ENCODE peak calls at places on chromosomes 2 and 18, in five cellular contexts. T is PC-9, E is lower lobe of right lung, Z is mesendoderm, C is trophoblast cell. L is an unnamed sample.
A peak's percentile ranks its signal among the peaks of the same experiment; 100 is the strongest.

GRCh38 chr2:24448811-24449210 is 42.2 kb upstream of the NCOA1 start:
- DNase-seq in T (no peak), E (no peak), Z (no peak), C (no peak), L (no peak)

GRCh38 chr2:128729051-128729450 is 410.4 kb upstream of the HS6ST1 start:
- DNase-seq in T (no peak), E (no peak), Z (no peak), C (no peak), L (no peak)

GRCh38 chr2:161010503-161010902 is 149.7 kb upstream of the TANK start:
- DNase-seq in T (no peak), E (no peak), Z (peak; percentile 30), C (no peak), L (no peak)

GRCh38 chr2:47024046-47024445 is 108.4 kb upstream of the MCFD2 start:
- DNase-seq in T (no peak), E (no peak), Z (no peak), C (no peak), L (no peak)

GRCh38 chr2:16739778-16740581 is 74.3 kb upstream of the CYRIA start:
- DNase-seq in T (peak; percentile 88), E (no peak), Z (no peak), C (no peak), L (no peak)

GRCh38 chr2:136363921-136364320 is 246.0 kb upstream of the CXCR4 start:
- DNase-seq in T (no peak), E (no peak), Z (no peak), C (no peak), L (no peak)

GRCh38 chr2:212863185-212863588 is 288.2 kb downstream of the IKZF2 start:
- DNase-seq in T (peak; percentile 48), E (peak; percentile 43), Z (peak; percentile 83), C (peak; percentile 42), L (no peak)

GRCh38 chr18:74901347-74902169 is 303.9 kb downstream of the ZNF407 start:
- DNase-seq in T (no peak), E (no peak), Z (no peak), C (no peak), L (no peak)

GRCh38 chr18:59848002-59848401 is 51.8 kb upstream of the PMAIP1 start:
- DNase-seq in T (no peak), E (no peak), Z (no peak), C (peak; percentile 26), L (no peak)

GRCh38 chr18:4573735-4574134 is 118.6 kb upstream of the DLGAP1 start:
- DNase-seq in T (no peak), E (no peak), Z (no peak), C (no peak), L (no peak)

GRCh38 chr18:76657428-76657827 is 162.4 kb upstream of the ZNF516 start:
- DNase-seq in T (no peak), E (no peak), Z (peak; percentile 68), C (no peak), L (no peak)

GRCh38 chr2:57878573-57878910 is 168.1 kb upstream of the VRK2 start:
- DNase-seq in T (no peak), E (no peak), Z (no peak), C (no peak), L (no peak)

GRCh38 chr2:187215576-187216240 is 232.3 kb downstream of the CALCRL start:
- DNase-seq in T (no peak), E (no peak), Z (no peak), C (no peak), L (no peak)

GRCh38 chr2:17578466-17578928 is 38.0 kb downstream of the VSNL1 start:
- DNase-seq in T (no peak), E (no peak), Z (peak; percentile 85), C (no peak), L (no peak)

GRCh38 chr2:236763821-236764220 is 194.2 kb downstream of the ACKR3 start:
- DNase-seq in T (peak; percentile 17), E (no peak), Z (no peak), C (no peak), L (no peak)

GRCh38 chr2:236646441-236646840 is 76.8 kb downstream of the ACKR3 start:
- DNase-seq in T (no peak), E (no peak), Z (no peak), C (no peak), L (no peak)

GRCh38 chr2:18232731-18233438 is 327.6 kb downstream of the RDH14 start:
- DNase-seq in T (peak; percentile 89), E (no peak), Z (peak; percentile 83), C (no peak), L (no peak)

GRCh38 chr2:25342372-25343186 is 854 bp upstream of the DNMT3A start:
- DNase-seq in T (peak; percentile 62), E (peak; percentile 87), Z (peak; percentile 95), C (peak; percentile 87), L (no peak)

GRCh38 chr2:216621292-216621691 is 11.9 kb upstream of the IGFBP2 start:
- DNase-seq in T (no peak), E (no peak), Z (no peak), C (no peak), L (no peak)

GRCh38 chr2:177896587-177896986 is 176.0 kb downstream of the PDE11A start:
- DNase-seq in T (peak; percentile 42), E (no peak), Z (no peak), C (no peak), L (no peak)

GRCh38 chr2:222655406-222655747 is 515 bp downstream of the FARSB start:
- DNase-seq in T (peak; percentile 58), E (no peak), Z (peak; percentile 23), C (no peak), L (no peak)

GRCh38 chr2:229169751-229170150 is 101.3 kb downstream of the PID1 start:
- DNase-seq in T (no peak), E (no peak), Z (no peak), C (no peak), L (no peak)

GRCh38 chr2:158034198-158034831 is 67.4 kb upstream of the UPP2 start:
- DNase-seq in T (no peak), E (no peak), Z (peak; percentile 90), C (peak; percentile 48), L (no peak)

GRCh38 chr2:128302744-128303067 is 16.0 kb downstream of the HS6ST1 start:
- DNase-seq in T (no peak), E (no peak), Z (no peak), C (no peak), L (no peak)

GRCh38 chr2:239257511-239257937 is 143.3 kb downstream of the HDAC4 start:
- DNase-seq in T (peak; percentile 49), E (no peak), Z (no peak), C (no peak), L (peak; percentile 25)

GRCh38 chr2:8279506-8279905 is 402.4 kb upstream of the ID2 start:
- DNase-seq in T (no peak), E (no peak), Z (no peak), C (no peak), L (no peak)

GRCh38 chr2:230796280-230796862 is 68.4 kb upstream of the ITM2C start:
- DNase-seq in T (peak; percentile 53), E (no peak), Z (peak; percentile 56), C (no peak), L (no peak)

GRCh38 chr2:23662941-23663729 is 263.8 kb downstream of the ATAD2B start:
- DNase-seq in T (no peak), E (no peak), Z (no peak), C (no peak), L (no peak)

GRCh38 chr2:241804326-241805276 is 4.4 kb upstream of the NEU4 start:
- DNase-seq in T (no peak), E (peak; percentile 45), Z (peak; percentile 59), C (no peak), L (no peak)

GRCh38 chr2:36371963-36372391 is 16.4 kb downstream of the CRIM1 start:
- DNase-seq in T (peak; percentile 76), E (no peak), Z (peak; percentile 94), C (peak; percentile 73), L (peak; percentile 77)

GRCh38 chr2:101985793-101986164 is 6.0 kb upstream of the IL1R2 start:
- DNase-seq in T (peak; percentile 48), E (no peak), Z (no peak), C (no peak), L (no peak)

GRCh38 chr2:101984656-101985055 is 7.1 kb upstream of the IL1R2 start:
- DNase-seq in T (no peak), E (no peak), Z (no peak), C (no peak), L (no peak)

GRCh38 chr2:101983928-101984327 is 7.8 kb upstream of the IL1R2 start:
- DNase-seq in T (no peak), E (no peak), Z (no peak), C (no peak), L (no peak)

GRCh38 chr2:101986386-101986785 is 5.4 kb upstream of the IL1R2 start:
- DNase-seq in T (peak; percentile 62), E (no peak), Z (no peak), C (peak; percentile 98), L (no peak)

GRCh38 chr2:101985101-101985792 is 6.5 kb upstream of the IL1R2 start:
- DNase-seq in T (peak; percentile 97), E (no peak), Z (no peak), C (peak; percentile 91), L (peak; percentile 87)
- H3K4me1 ChIP-seq in T (peaks cover 60% of the 10 kb centered on the region), E (no peaks in the 10 kb centered on the region), Z (no peaks in the 10 kb centered on the region), C (peaks cover 15% of the 10 kb centered on the region), L (peaks cover 64% of the 10 kb centered on the region)

DNA sequence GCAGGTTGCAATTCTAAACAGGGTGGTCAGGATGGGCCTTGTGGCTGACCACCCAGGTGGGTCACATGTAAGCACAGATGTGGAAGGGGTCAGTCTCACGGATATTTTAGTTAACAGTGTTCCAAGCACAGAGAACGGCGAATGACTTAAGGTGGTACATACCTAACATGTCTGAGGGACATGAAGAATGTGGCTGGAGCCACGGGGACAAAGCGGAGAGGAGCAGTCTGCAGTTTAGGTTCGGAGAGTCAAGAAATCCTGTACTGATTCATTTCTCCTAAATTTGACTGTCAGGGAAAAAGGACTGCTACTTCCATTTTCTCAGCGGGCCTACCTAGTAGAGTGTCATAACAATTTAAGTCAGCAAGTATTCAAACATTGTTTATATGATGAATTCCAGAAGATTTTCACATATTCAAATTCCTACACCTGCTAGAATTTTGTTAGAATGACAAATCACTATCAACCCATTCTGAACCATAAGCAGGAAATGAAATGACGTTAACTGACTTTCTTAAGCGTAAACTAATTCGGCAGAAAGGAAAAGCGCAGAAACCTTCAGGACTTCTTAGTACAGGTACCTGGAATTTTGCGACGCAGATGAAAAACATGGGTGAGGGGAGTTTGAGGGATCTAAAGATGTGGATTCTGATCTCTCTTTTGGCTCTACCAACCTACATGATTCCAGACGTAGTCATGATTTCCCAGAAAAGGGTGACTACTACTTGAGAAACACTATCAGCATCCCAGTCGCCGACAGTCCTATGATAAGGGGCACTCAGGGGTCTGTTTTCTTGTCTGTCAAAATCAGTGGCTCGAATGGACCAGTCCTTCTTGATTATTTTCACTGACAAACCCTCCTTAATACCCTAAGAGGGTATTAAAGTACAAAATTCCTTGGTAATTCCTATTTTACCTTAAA is 41.3 kb downstream of the PTPN2 start:
- DNase-seq in T (no peak), E (no peak), Z (peak; percentile 75), C (peak; percentile 16), L (no peak)
- H3K4me1 ChIP-seq in T (peaks cover 33% of the 10 kb centered on the region), E (peaks cover 46% of the 10 kb centered on the region), Z (peaks cover 2% of the 10 kb centered on the region), C (peaks cover 7% of the 10 kb centered on the region), L (peaks cover 20% of the 10 kb centered on the region)

GRCh38 chr2:52697690-52698089 is 1069.9 kb upstream of the CHAC2 start:
- DNase-seq in T (peak; percentile 29), E (no peak), Z (no peak), C (no peak), L (no peak)

GRCh38 chr2:52704251-52704650 is 1063.4 kb upstream of the CHAC2 start:
- DNase-seq in T (no peak), E (no peak), Z (no peak), C (no peak), L (no peak)

GRCh38 chr2:52703004-52703403 is 1064.6 kb upstream of the CHAC2 start:
- DNase-seq in T (no peak), E (no peak), Z (no peak), C (no peak), L (no peak)
- H3K4me1 ChIP-seq in T (no peaks in the 10 kb centered on the region), E (no peaks in the 10 kb centered on the region), Z (no peaks in the 10 kb centered on the region), C (no peaks in the 10 kb centered on the region), L (no peaks in the 10 kb centered on the region)

GRCh38 chr2:64658269-64658668 is 4.6 kb upstream of the SERTAD2 start:
- DNase-seq in T (no peak), E (no peak), Z (no peak), C (no peak), L (no peak)
- H3K4me1 ChIP-seq in T (peaks cover 24% of the 10 kb centered on the region), E (peaks cover 14% of the 10 kb centered on the region), Z (peaks cover 2% of the 10 kb centered on the region), C (no peaks in the 10 kb centered on the region), L (peaks cover 13% of the 10 kb centered on the region)

L was measured in keratinocyte.